ENCODE peak calls at places on chromosomes 13 and 19, in seven cellular contexts. O is left lung, V is thoracic aorta, R is Peyer's patch, F is pancreas, C is HAP-1, A is RWPE2. B is an unnamed sample.

GRCh38 chr19:13557756-13558398 is 51.6 kb upstream of the CACNA1A start:
- DNase-seq in R (no peak), F (peak; percentile 12), O (no peak), C (no peak), V (no peak), A (no peak), B (no peak)

GRCh38 chr13:39602614-39603366 is at the start of gene LHFPL6:
- DNase-seq in R (peak; percentile 34), A (peak; percentile 79), C (peak; percentile 90), V (peak; percentile 64), O (peak; percentile 85), F (peak; percentile 57), B (peak; percentile 93)

GRCh38 chr13:87172166-87172825 is 498.9 kb upstream of the SLITRK5 start:
- DNase-seq in O (no peak), V (no peak), A (no peak), C (no peak), R (no peak), F (no peak), B (no peak)

GRCh38 chr19:49113762-49114629 is at the start of gene LIN7B:
- DNase-seq in R (peak; percentile 55), V (no peak), F (peak; percentile 81), O (peak; percentile 57), A (no peak), C (peak; percentile 82), B (peak; percentile 47)

GRCh38 chr19:36547001-36547732 is 19.1 kb upstream of the ZNF260 start:
- DNase-seq in V (no peak), C (no peak), F (no peak), A (no peak), R (no peak), O (no peak), B (no peak)

GRCh38 chr13:104011505-104012270 is 945.5 kb upstream of the SLC10A2 start:
- DNase-seq in F (peak; percentile 21), O (no peak), V (no peak), A (no peak), C (no peak), R (no peak), B (no peak)

GRCh38 chr13:20074956-20075355 is 85.9 kb downstream of the GJA3 start:
- DNase-seq in R (no peak), A (no peak), F (no peak), V (no peak), O (no peak), C (no peak), B (no peak)

GRCh38 chr13:49183672-49184315 is 36.3 kb upstream of the MLNR start:
- DNase-seq in V (no peak), R (no peak), A (no peak), C (no peak), F (no peak), O (no peak), B (no peak)

GRCh38 chr19:15223649-15224371 is 8.4 kb downstream of the EPHX3 start:
- DNase-seq in V (no peak), F (no peak), A (no peak), C (no peak), R (no peak), O (no peak), B (no peak)

GRCh38 chr13:94112227-94112626 is 367.3 kb downstream of the DCT start:
- DNase-seq in A (no peak), O (no peak), V (no peak), R (no peak), F (no peak), C (no peak), B (peak; percentile 28)

GRCh38 chr13:35411059-35411744 is 65.3 kb downstream of the MAB21L1 start:
- DNase-seq in F (no peak), A (no peak), R (no peak), C (no peak), V (no peak), O (no peak), B (no peak)

GRCh38 chr13:76829572-76830327 is 56.5 kb downstream of the KCTD12 start:
- DNase-seq in O (no peak), V (no peak), R (no peak), F (peak; percentile 43), C (no peak), A (no peak), B (no peak)

GRCh38 chr13:26558912-26559485 is 1.5 kb downstream of the WASF3 start:
- DNase-seq in F (no peak), C (peak; percentile 40), V (no peak), A (no peak), O (no peak), R (no peak), B (no peak)

GRCh38 chr13:23793711-23794110 is 95.5 kb downstream of the MIPEP start:
- DNase-seq in A (no peak), R (no peak), C (no peak), O (no peak), F (no peak), V (no peak), B (no peak)

GRCh38 chr13:75469087-75469486 is 12.9 kb downstream of the TBC1D4 start:
- DNase-seq in F (no peak), A (no peak), O (no peak), V (no peak), C (peak; percentile 71), R (no peak), B (no peak)

GRCh38 chr19:16325161-16325527 is 518 bp downstream of the KLF2 start:
- DNase-seq in A (no peak), O (peak; percentile 53), C (peak; percentile 75), V (no peak), F (no peak), R (peak; percentile 62), B (no peak)

GRCh38 chr19:50819636-50820035 is 4.0 kb downstream of the KLK1 start:
- DNase-seq in C (no peak), A (no peak), V (no peak), R (no peak), O (no peak), F (peak; percentile 39), B (no peak)

GRCh38 chr13:60931858-60932546 is 483.6 kb downstream of the PCDH20 start:
- DNase-seq in C (no peak), F (no peak), R (no peak), V (no peak), O (no peak), A (no peak), B (no peak)

GRCh38 chr13:102799544-102800144 is 725 bp downstream of the BIVM start:
- DNase-seq in C (peak; percentile 38), A (peak; percentile 53), R (no peak), O (peak; percentile 38), F (no peak), V (no peak), B (no peak)

GRCh38 chr13:50196118-50196517 is 180.9 kb downstream of the KCNRG start:
- DNase-seq in F (no peak), O (no peak), A (no peak), C (no peak), R (no peak), V (no peak), B (no peak)

GRCh38 chr19:35613574-35613973 is 1.0 kb downstream of the HAUS5 start:
- DNase-seq in C (no peak), R (no peak), F (no peak), V (no peak), A (no peak), O (no peak), B (no peak)

GRCh38 chr19:47716270-47716937 is 3.2 kb downstream of the EHD2 start:
- DNase-seq in V (no peak), C (no peak), R (no peak), A (no peak), O (no peak), F (no peak), B (no peak)

DNA sequence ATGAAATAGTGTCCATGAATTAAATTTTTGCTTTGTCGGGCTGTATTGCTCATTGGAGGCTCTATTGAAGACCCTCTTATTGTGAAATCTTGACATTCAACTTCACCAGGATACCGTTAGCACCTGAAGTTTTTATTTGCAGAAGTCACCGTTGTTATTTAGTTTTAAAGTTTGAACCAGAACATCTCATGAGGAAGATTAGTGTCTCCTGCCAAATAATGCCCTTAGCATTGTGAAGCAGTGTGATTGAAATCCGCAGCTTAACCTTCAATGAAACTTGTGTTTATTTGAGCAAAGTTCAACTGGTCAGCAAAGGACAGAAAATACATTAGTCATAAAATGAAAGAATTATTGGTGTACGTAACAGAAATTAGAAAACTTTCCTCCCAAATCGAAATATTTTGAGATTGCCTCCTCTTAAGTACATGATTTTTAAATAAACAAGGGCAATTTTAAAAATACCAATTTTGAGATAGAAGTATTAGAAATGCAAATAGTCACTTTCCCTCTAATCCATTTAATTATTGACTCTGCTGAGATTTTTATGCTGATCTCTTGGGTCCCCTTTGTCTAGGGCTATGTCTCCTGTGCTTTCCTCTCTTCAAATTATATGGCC is 84.4 kb downstream of the WDFY2 start:
- DNase-seq in O (no peak), C (no peak), F (no peak), A (no peak), V (no peak), R (no peak), B (no peak)
- H3K4me1 ChIP-seq in O (peaks cover 8% of the 10 kb centered on the region), C (peaks cover 7% of the 10 kb centered on the region), F (peaks cover 47% of the 10 kb centered on the region), A (peaks cover 58% of the 10 kb centered on the region), V (peaks cover 68% of the 10 kb centered on the region), R (no peaks in the 10 kb centered on the region), B (peaks cover 59% of the 10 kb centered on the region)

GRCh38 chr19:1018932-1019615 is 1.8 kb downstream of the TMEM259 start:
- DNase-seq in F (no peak), A (no peak), R (no peak), C (no peak), V (no peak), O (no peak), B (no peak)
- H3K4me1 ChIP-seq in F (peaks cover 40% of the 10 kb centered on the region), A (peaks cover 23% of the 10 kb centered on the region), R (peaks cover 60% of the 10 kb centered on the region), C (peaks cover 10% of the 10 kb centered on the region), V (peaks cover 65% of the 10 kb centered on the region), O (peaks cover 49% of the 10 kb centered on the region), B (peaks cover 12% of the 10 kb centered on the region)

GRCh38 chr19:18008814-18009213 is 844 bp downstream of the ARRDC2 start:
- DNase-seq in A (no peak), O (no peak), F (no peak), C (no peak), V (no peak), R (no peak), B (no peak)

GRCh38 chr19:18006895-18007604 is 920 bp upstream of the ARRDC2 start:
- DNase-seq in O (peak; percentile 85), C (peak; percentile 84), V (no peak), F (peak; percentile 89), A (no peak), R (peak; percentile 80), B (peak; percentile 91)

GRCh38 chr19:18009412-18010066 is 1.6 kb downstream of the ARRDC2 start:
- DNase-seq in A (no peak), F (no peak), C (no peak), V (no peak), O (no peak), R (no peak), B (peak; percentile 66)

GRCh38 chr19:18007605-18007938 is 398 bp upstream of the ARRDC2 start:
- DNase-seq in A (peak; percentile 64), V (no peak), R (no peak), O (no peak), C (no peak), F (no peak), B (no peak)

GRCh38 chr19:18007939-18008673 is at the start of gene ARRDC2:
- DNase-seq in R (peak; percentile 98), V (peak; percentile 76), C (no peak), A (peak; percentile 87), F (peak; percentile 88), O (peak; percentile 92), B (peak; percentile 96)
- H3K4me1 ChIP-seq in R (peaks cover 18% of the 10 kb centered on the region), V (peaks cover 29% of the 10 kb centered on the region), C (no peaks in the 10 kb centered on the region), A (no peaks in the 10 kb centered on the region), F (peaks cover 9% of the 10 kb centered on the region), O (peaks cover 14% of the 10 kb centered on the region), B (peaks cover 53% of the 10 kb centered on the region)

DNA sequence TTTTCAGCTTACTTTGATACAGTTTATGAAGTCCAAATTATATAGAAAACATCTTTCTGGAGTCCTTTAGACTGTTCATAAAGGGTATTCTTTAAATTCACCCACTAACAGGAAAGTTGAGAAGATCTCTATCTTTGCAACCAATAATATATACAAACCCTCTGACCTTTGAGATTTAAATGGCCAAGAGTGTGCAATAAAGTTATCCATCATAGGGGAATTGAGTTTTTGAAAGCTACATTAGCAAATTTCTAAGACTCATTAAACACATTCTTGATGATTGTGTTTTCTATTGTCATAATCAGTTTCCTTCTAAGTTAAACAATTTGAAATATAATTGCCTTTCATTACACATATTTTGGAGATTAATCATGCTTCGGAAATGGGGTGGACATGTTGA is 15.9 kb downstream of the FLT1 start:
- DNase-seq in F (no peak), V (no peak), C (no peak), R (no peak), A (no peak), O (no peak), B (no peak)
- H3K4me1 ChIP-seq in F (no peaks in the 10 kb centered on the region), V (peaks cover 23% of the 10 kb centered on the region), C (peaks cover 19% of the 10 kb centered on the region), R (no peaks in the 10 kb centered on the region), A (no peaks in the 10 kb centered on the region), O (no peaks in the 10 kb centered on the region), B (no peaks in the 10 kb centered on the region)